ENCODE peak calls at places on chromosomes 11 and 22, in seven cellular contexts. A, X, N, L, J, S and Q are unnamed samples.

GRCh38 chr11:17077240-17077519 is 287 bp downstream of the RPS13 start:
- DNase-seq in A (no peak), X (no peak), N (no peak), L (no peak), J (no peak), S (no peak), Q (no peak)

GRCh38 chr22:22348127-22348814 is 103.7 kb downstream of the VPREB1 start:
- DNase-seq in A (no peak), X (peak; percentile 26), N (no peak), L (no peak), J (peak; percentile 71), S (peak; percentile 46), Q (peak; percentile 65)

GRCh38 chr11:208177-208916 is 839 bp downstream of the RIC8A start:
- DNase-seq in A (peak; percentile 78), X (peak; percentile 93), N (peak; percentile 72), L (peak; percentile 85), J (peak; percentile 69), S (peak; percentile 87), Q (peak; percentile 68)

GRCh38 chr22:28297504-28297903 is 378.4 kb upstream of the PITPNB start:
- DNase-seq in A (no peak), X (no peak), N (no peak), L (no peak), J (peak; percentile 54), S (peak; percentile 96), Q (peak; percentile 88)

GRCh38 chr11:4926607-4927006 is 2.5 kb upstream of the OR51G1 start:
- DNase-seq in A (no peak), X (no peak), N (no peak), L (no peak), J (no peak), S (no peak), Q (no peak)

GRCh38 chr11:112864715-112865114 is 96.5 kb upstream of the NCAM1 start:
- DNase-seq in A (no peak), X (no peak), N (no peak), L (no peak), J (no peak), S (no peak), Q (no peak)

GRCh38 chr11:34531663-34532062 is 18.1 kb upstream of the ELF5 start:
- DNase-seq in A (no peak), X (no peak), N (no peak), L (no peak), J (no peak), S (no peak), Q (no peak)

GRCh38 chr22:44182591-44183588 is 2.2 kb downstream of the PARVG start:
- DNase-seq in A (peak; percentile 46), X (no peak), N (peak; percentile 26), L (peak; percentile 47), J (peak; percentile 21), S (no peak), Q (peak; percentile 32)

GRCh38 chr22:33909906-33910305 is 10.4 kb downstream of the LARGE1 start:
- DNase-seq in A (no peak), X (no peak), N (no peak), L (no peak), J (no peak), S (no peak), Q (no peak)

GRCh38 chr22:22749167-22749758 is 104.8 kb downstream of the GGTLC2 start:
- DNase-seq in A (no peak), X (no peak), N (no peak), L (no peak), J (no peak), S (peak; percentile 17), Q (no peak)

GRCh38 chr22:50432131-50432870 is 42.5 kb downstream of the SBF1 start:
- DNase-seq in A (no peak), X (no peak), N (no peak), L (no peak), J (no peak), S (no peak), Q (no peak)

GRCh38 chr11:113778111-113778910 is 1.3 kb upstream of the CLDN25 start:
- DNase-seq in A (no peak), X (peak; percentile 56), N (no peak), L (peak; percentile 21), J (peak; percentile 57), S (no peak), Q (peak; percentile 95)

GRCh38 chr22:29580200-29580810 is 608 bp downstream of the NIPSNAP1 start:
- DNase-seq in A (no peak), X (no peak), N (no peak), L (no peak), J (no peak), S (no peak), Q (no peak)

GRCh38 chr22:41324818-41325528 is 23.6 kb downstream of the ZC3H7B start:
- DNase-seq in A (no peak), X (no peak), N (no peak), L (no peak), J (no peak), S (no peak), Q (no peak)

GRCh38 chr11:76604081-76604601 is 66.4 kb downstream of the LRRC32 start:
- DNase-seq in A (no peak), X (no peak), N (no peak), L (no peak), J (no peak), S (no peak), Q (peak; percentile 86)

GRCh38 chr11:17476317-17477083 is at the start of gene ABCC8:
- DNase-seq in A (no peak), X (peak; percentile 44), N (no peak), L (no peak), J (no peak), S (no peak), Q (no peak)

GRCh38 chr22:17167486-17167885 is 8.4 kb upstream of the HDHD5 start:
- DNase-seq in A (no peak), X (no peak), N (no peak), L (peak; percentile 65), J (peak; percentile 56), S (no peak), Q (peak; percentile 88)

GRCh38 chr11:29243616-29244015 is 773.2 kb downstream of the KCNA4 start:
- DNase-seq in A (no peak), X (no peak), N (no peak), L (no peak), J (no peak), S (no peak), Q (no peak)

GRCh38 chr11:118247041-118247440 is 5.1 kb downstream of the MPZL3 start:
- DNase-seq in A (no peak), X (no peak), N (no peak), L (no peak), J (no peak), S (no peak), Q (no peak)

GRCh38 chr22:24049978-24050377 is 38.9 kb downstream of the CABIN1 start:
- DNase-seq in A (no peak), X (no peak), N (no peak), L (no peak), J (no peak), S (no peak), Q (no peak)

GRCh38 chr11:76667271-76667818 is 3.2 kb downstream of the LRRC32 start:
- DNase-seq in A (no peak), X (no peak), N (no peak), L (no peak), J (no peak), S (no peak), Q (no peak)

GRCh38 chr11:122784325-122785155 is 53.8 kb upstream of the CRTAM start:
- DNase-seq in A (no peak), X (no peak), N (no peak), L (peak; percentile 25), J (no peak), S (no peak), Q (no peak)

GRCh38 chr22:19517919-19518567 is 6.2 kb downstream of the CLDN5 start:
- DNase-seq in A (no peak), X (no peak), N (no peak), L (no peak), J (no peak), S (no peak), Q (no peak)

GRCh38 chr11:64585150-64585549 is 5.9 kb upstream of the SLC22A12 start:
- DNase-seq in A (no peak), X (no peak), N (no peak), L (no peak), J (no peak), S (no peak), Q (peak; percentile 13)

GRCh38 chr11:70230151-70230839 is 27.2 kb downstream of the FADD start:
- DNase-seq in A (no peak), X (no peak), N (no peak), L (no peak), J (no peak), S (no peak), Q (no peak)

GRCh38 chr11:10845589-10845988 is 12.3 kb downstream of the ZBED5 start:
- DNase-seq in A (no peak), X (no peak), N (no peak), L (no peak), J (no peak), S (no peak), Q (no peak)

GRCh38 chr11:88435405-88435804 is 97.9 kb upstream of the CTSC start:
- DNase-seq in A (no peak), X (no peak), N (no peak), L (no peak), J (no peak), S (peak; percentile 77), Q (no peak)

GRCh38 chr22:45499746-45500145 is 2.9 kb upstream of the FBLN1 start:
- DNase-seq in A (no peak), X (no peak), N (no peak), L (peak; percentile 71), J (no peak), S (no peak), Q (peak; percentile 27)

GRCh38 chr11:34606326-34607120 is 14.4 kb upstream of the EHF start:
- DNase-seq in A (no peak), X (no peak), N (no peak), L (no peak), J (no peak), S (no peak), Q (no peak)